ENCODE peak calls at places on chromosomes 4 and X, in five cellular contexts. One of them, this sample, is unnamed.

GRCh38 chr4:140756292-140757219 is at the start of gene TBC1D9:
- DNase-seq in aorta: peak
- DNase-seq in T-helper 17 cell: no peak
- DNase-seq in ureter: peak
- DNase-seq in AML-193: peak
- DNase-seq in this sample: peak

GRCh38 chrX:44872319-44872816 is 620 bp upstream of the KDM6A start:
- DNase-seq in aorta: peak
- DNase-seq in T-helper 17 cell: peak
- DNase-seq in ureter: peak
- DNase-seq in AML-193: no peak
- DNase-seq in this sample: no peak

GRCh38 chr4:85489273-85489672 is 14.3 kb downstream of the ARHGAP24 start:
- DNase-seq in aorta: no peak
- DNase-seq in T-helper 17 cell: no peak
- DNase-seq in ureter: no peak
- DNase-seq in AML-193: no peak
- DNase-seq in this sample: peak

GRCh38 chr4:96312049-96312685 is 472.3 kb downstream of the PDHA2 start:
- DNase-seq in aorta: no peak
- DNase-seq in T-helper 17 cell: no peak
- DNase-seq in ureter: no peak
- DNase-seq in AML-193: no peak
- DNase-seq in this sample: no peak

GRCh38 chr4:86367577-86367976 is 7.7 kb upstream of the MAPK10 start:
- DNase-seq in aorta: no peak
- DNase-seq in T-helper 17 cell: no peak
- DNase-seq in ureter: no peak
- DNase-seq in AML-193: no peak
- DNase-seq in this sample: no peak

GRCh38 chrX:48894891-48895290 is 2.7 kb downstream of the TIMM17B start:
- DNase-seq in aorta: peak
- DNase-seq in T-helper 17 cell: no peak
- DNase-seq in ureter: no peak
- DNase-seq in AML-193: no peak
- DNase-seq in this sample: no peak

GRCh38 chr4:3387943-3388348 is 53.8 kb upstream of the HGFAC start:
- DNase-seq in aorta: peak
- DNase-seq in T-helper 17 cell: no peak
- DNase-seq in ureter: peak
- DNase-seq in AML-193: peak
- DNase-seq in this sample: no peak

GRCh38 chr4:103719320-103720204 is at the start of gene TACR3:
- DNase-seq in aorta: no peak
- DNase-seq in T-helper 17 cell: no peak
- DNase-seq in ureter: no peak
- DNase-seq in AML-193: no peak
- DNase-seq in this sample: no peak

GRCh38 chrX:44223150-44223549 is 120.3 kb downstream of the EFHC2 start:
- DNase-seq in aorta: no peak
- DNase-seq in T-helper 17 cell: no peak
- DNase-seq in ureter: peak
- DNase-seq in AML-193: no peak
- DNase-seq in this sample: peak

GRCh38 chr4:137707626-137708025 is 175.3 kb upstream of the PCDH18 start:
- DNase-seq in aorta: no peak
- DNase-seq in T-helper 17 cell: no peak
- DNase-seq in ureter: no peak
- DNase-seq in AML-193: no peak
- DNase-seq in this sample: no peak

GRCh38 chrX:110561036-110561435 is 202.4 kb downstream of the RTL9 start:
- DNase-seq in aorta: no peak
- DNase-seq in T-helper 17 cell: no peak
- DNase-seq in ureter: no peak
- DNase-seq in AML-193: no peak
- DNase-seq in this sample: no peak

GRCh38 chr4:74451214-74451661 is 6.3 kb downstream of the AREG start:
- DNase-seq in aorta: no peak
- DNase-seq in T-helper 17 cell: no peak
- DNase-seq in ureter: no peak
- DNase-seq in AML-193: peak
- DNase-seq in this sample: peak

GRCh38 chr4:112938461-112939058 is 110.9 kb upstream of the ANK2 start:
- DNase-seq in aorta: no peak
- DNase-seq in T-helper 17 cell: no peak
- DNase-seq in ureter: no peak
- DNase-seq in AML-193: peak
- DNase-seq in this sample: peak

GRCh38 chrX:101257448-101258259 is 33.5 kb downstream of the TAF7L start:
- DNase-seq in aorta: no peak
- DNase-seq in T-helper 17 cell: no peak
- DNase-seq in ureter: no peak
- DNase-seq in AML-193: no peak
- DNase-seq in this sample: no peak

GRCh38 chrX:122943918-122944317 is 240.2 kb upstream of the GRIA3 start:
- DNase-seq in aorta: no peak
- DNase-seq in T-helper 17 cell: no peak
- DNase-seq in ureter: no peak
- DNase-seq in AML-193: no peak
- DNase-seq in this sample: no peak

GRCh38 chr4:20086768-20087167 is 164.9 kb upstream of the SLIT2 start:
- DNase-seq in aorta: no peak
- DNase-seq in T-helper 17 cell: no peak
- DNase-seq in ureter: no peak
- DNase-seq in AML-193: no peak
- DNase-seq in this sample: no peak

GRCh38 chr4:10403633-10404445 is 53.4 kb downstream of the ZNF518B start:
- DNase-seq in aorta: no peak
- DNase-seq in T-helper 17 cell: no peak
- DNase-seq in ureter: no peak
- DNase-seq in AML-193: peak
- DNase-seq in this sample: no peak